ENCODE peak calls at places on chromosomes 16 and 17, in ten cellular contexts. L is breast epithelium; M is T-helper 1 cell; W is NCI-H510A; P is memory B cell; F is kidney epithelial cell; H is stimulated activated CD4-positive, alpha-beta T cell treated with anti-CD3 and anti-CD28 coated beads, Interleukin-12 subunit alpha, Interleukin-12 subunit beta, amount 100 ng/mL, for 24 hours; Q is nephron progenitor cell; R is ascending aorta; Y is HepG2. Z is an unnamed sample.

GRCh38 chr16:77499373-77500285 is 64.8 kb upstream of the ADAMTS18 start:
- DNase-seq in L (no peak), M (no peak), W (no peak), P (no peak), F (peak), H (no peak), Q (peak), R (no peak), Y (no peak), Z (no peak)

GRCh38 chr16:14629919-14630619 is at the start of gene PARN:
- DNase-seq in L (peak), M (peak), W (peak), P (peak), F (peak), H (peak), Q (peak), R (peak), Y (peak), Z (peak)

GRCh38 chr16:85667841-85668413 is 20.8 kb downstream of the GINS2 start:
- DNase-seq in L (no peak), M (no peak), W (no peak), P (no peak), F (no peak), H (no peak), Q (no peak), R (no peak), Y (no peak), Z (no peak)

GRCh38 chr16:69762843-69763556 is 868 bp downstream of the WWP2 start:
- DNase-seq in L (no peak), M (peak), W (no peak), P (no peak), F (peak), H (no peak), Q (no peak), R (no peak), Y (peak), Z (no peak)

GRCh38 chr16:2897110-2897509 is 14.1 kb downstream of the FLYWCH2 start:
- DNase-seq in L (no peak), M (no peak), W (no peak), P (peak), F (no peak), H (no peak), Q (no peak), R (no peak), Y (no peak), Z (no peak)

GRCh38 chr17:34568953-34569352 is 10.4 kb upstream of the TMEM132E start:
- DNase-seq in L (no peak), M (no peak), W (no peak), P (no peak), F (no peak), H (no peak), Q (no peak), R (no peak), Y (no peak), Z (no peak)

GRCh38 chr16:64997121-64997520 is 124.7 kb downstream of the CDH11 start:
- DNase-seq in L (no peak), M (no peak), W (no peak), P (no peak), F (no peak), H (no peak), Q (no peak), R (no peak), Y (no peak), Z (no peak)

GRCh38 chr17:59469786-59470485 is 95.5 kb upstream of the DHX40 start:
- DNase-seq in L (no peak), M (no peak), W (no peak), P (no peak), F (no peak), H (no peak), Q (no peak), R (no peak), Y (peak), Z (no peak)

GRCh38 chr16:86681440-86681838 is 103.1 kb downstream of the FOXL1 start:
- DNase-seq in L (peak), M (no peak), W (no peak), P (no peak), F (no peak), H (no peak), Q (no peak), R (peak), Y (no peak), Z (no peak)

GRCh38 chr17:59425085-59425901 is 93.8 kb downstream of the YPEL2 start:
- DNase-seq in L (no peak), M (no peak), W (no peak), P (no peak), F (no peak), H (no peak), Q (peak), R (no peak), Y (no peak), Z (no peak)

GRCh38 chr17:69796093-69796492 is 278.9 kb upstream of the KCNJ16 start:
- DNase-seq in L (no peak), M (no peak), W (no peak), P (no peak), F (no peak), H (no peak), Q (no peak), R (no peak), Y (no peak), Z (no peak)

GRCh38 chr17:19753661-19754463 is 5.8 kb upstream of the ALDH3A1 start:
- DNase-seq in L (peak), M (no peak), W (peak), P (no peak), F (no peak), H (no peak), Q (no peak), R (no peak), Y (no peak), Z (peak)

GRCh38 chr16:57590654-57591085 is 37.8 kb upstream of the ADGRG1 start:
- DNase-seq in L (no peak), M (no peak), W (no peak), P (no peak), F (peak), H (no peak), Q (no peak), R (no peak), Y (peak), Z (peak)

GRCh38 chr17:83006515-83007455 is 72.6 kb upstream of the METRNL start:
- DNase-seq in L (no peak), M (no peak), W (no peak), P (no peak), F (no peak), H (no peak), Q (no peak), R (no peak), Y (no peak), Z (no peak)

GRCh38 chr17:61335845-61336655 is 63.6 kb upstream of the TBX2 start:
- DNase-seq in L (no peak), M (no peak), W (peak), P (no peak), F (no peak), H (no peak), Q (no peak), R (no peak), Y (peak), Z (no peak)

GRCh38 chr17:31506517-31506916 is 115.0 kb downstream of the RAB11FIP4 start:
- DNase-seq in L (no peak), M (no peak), W (no peak), P (no peak), F (no peak), H (no peak), Q (no peak), R (no peak), Y (no peak), Z (no peak)

GRCh38 chr16:82070656-82071369 is 35.8 kb downstream of the HSD17B2 start:
- DNase-seq in L (peak), M (no peak), W (no peak), P (no peak), F (peak), H (no peak), Q (no peak), R (no peak), Y (no peak), Z (peak)

GRCh38 chr16:58931436-58931835 is 197.3 kb upstream of the GOT2 start:
- DNase-seq in L (no peak), M (no peak), W (no peak), P (no peak), F (no peak), H (no peak), Q (no peak), R (no peak), Y (no peak), Z (no peak)

GRCh38 chr17:27296427-27296979 is 2.6 kb downstream of the WSB1 start:
- DNase-seq in L (no peak), M (peak), W (no peak), P (no peak), F (no peak), H (no peak), Q (no peak), R (no peak), Y (no peak), Z (peak)

GRCh38 chr16:89038811-89039735 is 54.6 kb upstream of the ACSF3 start:
- DNase-seq in L (no peak), M (no peak), W (no peak), P (no peak), F (no peak), H (no peak), Q (peak), R (no peak), Y (no peak), Z (no peak)

GRCh38 chr17:74924250-74924948 is at the start of gene OTOP2:
- DNase-seq in L (no peak), M (no peak), W (no peak), P (no peak), F (no peak), H (no peak), Q (peak), R (no peak), Y (no peak), Z (no peak)

GRCh38 chr17:83084621-83085056 is 5.2 kb downstream of the METRNL start:
- DNase-seq in L (no peak), M (no peak), W (peak), P (no peak), F (no peak), H (no peak), Q (no peak), R (no peak), Y (no peak), Z (no peak)